ENCODE peak calls at places on chromosomes 3 and 15, in seven cellular contexts. F is endothelial cell of umbilical vein; L is H1; Q is MG63; C is NCI-H460; R is stimulated activated CD4-positive, alpha-beta T cell treated with anti-CD3 and anti-CD28 coated beads, Interleukin-1b, Interleukin-23, amount 100 ng/mL, for 24 hours; Z is psoas muscle. I is an unnamed sample.

GRCh38 chr3:184429786-184430185 is 49.9 kb downstream of the CHRD start:
- DNase-seq in L (no peak), Q (no peak), F (no peak), C (no peak), R (no peak), Z (no peak), I (no peak)

GRCh38 chr15:56957812-56958406 is 39.5 kb downstream of the TCF12 start:
- DNase-seq in Q (no peak), R (no peak), Z (no peak), L (no peak), C (no peak), F (peak), I (no peak)

GRCh38 chr15:100973351-100974034 is 54.3 kb downstream of the LRRK1 start:
- DNase-seq in C (no peak), Q (no peak), Z (no peak), L (no peak), F (peak), R (no peak), I (peak)

GRCh38 chr15:60070838-60071493 is 66.9 kb downstream of the FOXB1 start:
- DNase-seq in F (peak), R (no peak), Q (peak), C (peak), Z (no peak), L (no peak), I (no peak)

GRCh38 chr3:63774776-63775175 is 44.3 kb upstream of the C3orf49 start:
- DNase-seq in R (no peak), F (no peak), C (no peak), Z (no peak), Q (no peak), L (no peak), I (no peak)

GRCh38 chr3:69665026-69665739 is 74.1 kb upstream of the MITF start:
- DNase-seq in C (peak), Z (no peak), L (no peak), F (peak), R (no peak), Q (peak), I (no peak)

GRCh38 chr3:70120360-70120966 is 120.9 kb downstream of the SAMMSON start:
- DNase-seq in C (peak), R (peak), F (peak), L (peak), Z (peak), Q (peak), I (peak)

GRCh38 chr15:60822403-60822802 is 343.5 kb upstream of the ICE2 start:
- DNase-seq in R (no peak), Z (no peak), F (no peak), L (no peak), Q (no peak), C (no peak), I (no peak)

GRCh38 chr3:193560870-193561269 is 6.2 kb upstream of the ATP13A4 start:
- DNase-seq in F (no peak), R (no peak), L (no peak), Q (no peak), Z (no peak), C (no peak), I (no peak)

GRCh38 chr15:48355377-48355776 is 24.1 kb downstream of the DUT start:
- DNase-seq in Q (no peak), L (no peak), R (no peak), F (no peak), C (no peak), Z (no peak), I (no peak)

GRCh38 chr3:123064506-123064905 is 2.3 kb upstream of the PDIA5 start:
- DNase-seq in R (no peak), Z (no peak), C (no peak), F (no peak), L (no peak), Q (no peak), I (no peak)

GRCh38 chr3:156762631-156763185 is 63.4 kb upstream of the LEKR1 start:
- DNase-seq in C (no peak), Z (no peak), F (no peak), R (no peak), L (no peak), Q (peak), I (no peak)

GRCh38 chr3:10703875-10704274 is 112.2 kb upstream of the SLC6A11 start:
- DNase-seq in Z (no peak), C (no peak), F (no peak), L (peak), R (no peak), Q (peak), I (no peak)

GRCh38 chr3:129576514-129577345 is 29.7 kb downstream of the PLXND1 start:
- DNase-seq in F (peak), Q (no peak), R (no peak), C (no peak), L (no peak), Z (no peak), I (peak)

GRCh38 chr15:87755226-87755625 is 501.3 kb downstream of the NTRK3 start:
- DNase-seq in F (no peak), Z (no peak), Q (no peak), C (no peak), L (no peak), R (no peak), I (no peak)

GRCh38 chr15:62737551-62737950 is 305.0 kb upstream of the TPM1 start:
- DNase-seq in L (no peak), Z (no peak), R (no peak), C (no peak), Q (no peak), F (no peak), I (no peak)

GRCh38 chr3:136277115-136277514 is 27.0 kb downstream of the PCCB start:
- DNase-seq in L (no peak), Z (no peak), C (no peak), Q (no peak), F (no peak), R (no peak), I (no peak)